ENCODE peak calls at places on chromosomes 4 and X, in six cellular contexts. One of them, this sample, is unnamed.

GRCh38 chrX:72029473-72030411 is 102.0 kb downstream of the RTL5 start:
- DNase-seq in neural crest cell: no peak
- DNase-seq in ovary: no peak
- DNase-seq in type B pancreatic cell: peak
- DNase-seq in fibroblast of mammary gland: peak
- DNase-seq in HCT116: no peak
- DNase-seq in this sample: peak

GRCh38 chr4:148344382-148344781 is 97.8 kb downstream of the NR3C2 start:
- DNase-seq in HCT116: no peak
- DNase-seq in ovary: no peak
- DNase-seq in type B pancreatic cell: no peak
- DNase-seq in fibroblast of mammary gland: no peak
- DNase-seq in neural crest cell: no peak
- DNase-seq in this sample: no peak

GRCh38 chr4:80073362-80074008 is 456 bp upstream of the ANTXR2 start:
- DNase-seq in ovary: no peak
- DNase-seq in HCT116: no peak
- DNase-seq in fibroblast of mammary gland: no peak
- DNase-seq in neural crest cell: no peak
- DNase-seq in type B pancreatic cell: no peak
- DNase-seq in this sample: no peak

GRCh38 chrX:22634081-22634480 is 361.4 kb downstream of the CBLL2 start:
- DNase-seq in HCT116: no peak
- DNase-seq in ovary: no peak
- DNase-seq in type B pancreatic cell: no peak
- DNase-seq in fibroblast of mammary gland: peak
- DNase-seq in neural crest cell: no peak
- DNase-seq in this sample: no peak

GRCh38 chr4:92501456-92501855 is 197.7 kb downstream of the GRID2 start:
- DNase-seq in neural crest cell: no peak
- DNase-seq in HCT116: no peak
- DNase-seq in fibroblast of mammary gland: no peak
- DNase-seq in ovary: no peak
- DNase-seq in type B pancreatic cell: no peak
- DNase-seq in this sample: no peak

GRCh38 chr4:95552942-95553550 is 4.3 kb upstream of the UNC5C start:
- DNase-seq in HCT116: no peak
- DNase-seq in type B pancreatic cell: no peak
- DNase-seq in neural crest cell: no peak
- DNase-seq in ovary: no peak
- DNase-seq in fibroblast of mammary gland: no peak
- DNase-seq in this sample: no peak

GRCh38 chr4:170672571-170672970 is 582.8 kb upstream of the AADAT start:
- DNase-seq in HCT116: no peak
- DNase-seq in neural crest cell: no peak
- DNase-seq in ovary: no peak
- DNase-seq in type B pancreatic cell: no peak
- DNase-seq in fibroblast of mammary gland: peak
- DNase-seq in this sample: no peak

GRCh38 chrX:99857455-99857854 is 552.6 kb downstream of the PCDH19 start:
- DNase-seq in HCT116: no peak
- DNase-seq in ovary: no peak
- DNase-seq in neural crest cell: no peak
- DNase-seq in fibroblast of mammary gland: no peak
- DNase-seq in type B pancreatic cell: no peak
- DNase-seq in this sample: no peak

GRCh38 chrX:31440546-31440945 is 368.7 kb upstream of the FTHL17 start:
- DNase-seq in HCT116: no peak
- DNase-seq in neural crest cell: no peak
- DNase-seq in fibroblast of mammary gland: no peak
- DNase-seq in ovary: no peak
- DNase-seq in type B pancreatic cell: no peak
- DNase-seq in this sample: no peak

GRCh38 chrX:332916-333610 is 14.5 kb upstream of the GTPBP6 start:
- DNase-seq in HCT116: no peak
- DNase-seq in neural crest cell: no peak
- DNase-seq in ovary: no peak
- DNase-seq in fibroblast of mammary gland: no peak
- DNase-seq in type B pancreatic cell: no peak
- DNase-seq in this sample: no peak

GRCh38 chr4:7618361-7618760 is 183.6 kb upstream of the PSAPL1 start:
- DNase-seq in neural crest cell: no peak
- DNase-seq in ovary: no peak
- DNase-seq in type B pancreatic cell: no peak
- DNase-seq in fibroblast of mammary gland: no peak
- DNase-seq in HCT116: no peak
- DNase-seq in this sample: no peak

GRCh38 chr4:152389359-152389758 is 146.5 kb downstream of the FBXW7 start:
- DNase-seq in type B pancreatic cell: no peak
- DNase-seq in fibroblast of mammary gland: no peak
- DNase-seq in HCT116: no peak
- DNase-seq in ovary: no peak
- DNase-seq in neural crest cell: no peak
- DNase-seq in this sample: no peak

GRCh38 chr4:152382057-152382785 is 153.7 kb downstream of the FBXW7 start:
- DNase-seq in ovary: no peak
- DNase-seq in HCT116: no peak
- DNase-seq in neural crest cell: no peak
- DNase-seq in fibroblast of mammary gland: peak
- DNase-seq in type B pancreatic cell: no peak
- DNase-seq in this sample: no peak

GRCh38 chr4:152390216-152390615 is 145.7 kb downstream of the FBXW7 start:
- DNase-seq in type B pancreatic cell: no peak
- DNase-seq in fibroblast of mammary gland: no peak
- DNase-seq in neural crest cell: no peak
- DNase-seq in HCT116: no peak
- DNase-seq in ovary: no peak
- DNase-seq in this sample: no peak

GRCh38 chr4:152380919-152381318 is 155.0 kb downstream of the FBXW7 start:
- DNase-seq in HCT116: no peak
- DNase-seq in fibroblast of mammary gland: no peak
- DNase-seq in type B pancreatic cell: no peak
- DNase-seq in ovary: no peak
- DNase-seq in neural crest cell: no peak
- DNase-seq in this sample: no peak

DNA sequence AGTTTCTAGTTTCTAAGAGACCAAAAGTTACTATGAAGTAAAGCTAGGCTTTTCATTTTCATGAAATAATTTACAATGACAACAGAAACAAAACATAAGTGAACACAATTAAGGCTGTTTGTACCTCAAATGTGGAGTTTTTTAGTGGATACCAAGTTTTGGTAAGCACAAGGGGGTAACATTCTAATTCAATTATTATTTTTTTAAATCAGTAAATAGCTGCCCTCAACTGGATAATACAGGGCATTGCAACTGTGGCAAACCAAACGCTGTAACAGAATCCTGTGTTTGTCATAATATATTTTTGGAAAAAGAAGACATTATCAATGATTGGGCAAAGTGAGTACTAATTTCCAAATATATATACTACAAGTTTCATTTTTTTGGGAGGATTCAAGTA is 150.3 kb downstream of the FBXW7 start:
- DNase-seq in fibroblast of mammary gland: peak
- DNase-seq in neural crest cell: no peak
- DNase-seq in ovary: no peak
- DNase-seq in type B pancreatic cell: no peak
- DNase-seq in HCT116: no peak
- DNase-seq in this sample: no peak
- TF ChIP-seq CTCF in fibroblast of mammary gland: peak
- TF ChIP-seq CTCF in neural crest cell: peak
- TF ChIP-seq CTCF in ovary: peak
- TF ChIP-seq CTCF in type B pancreatic cell: peak
- TF ChIP-seq CTCF in HCT116: peak
- TF ChIP-seq CTCF in this sample: no peak

DNA sequence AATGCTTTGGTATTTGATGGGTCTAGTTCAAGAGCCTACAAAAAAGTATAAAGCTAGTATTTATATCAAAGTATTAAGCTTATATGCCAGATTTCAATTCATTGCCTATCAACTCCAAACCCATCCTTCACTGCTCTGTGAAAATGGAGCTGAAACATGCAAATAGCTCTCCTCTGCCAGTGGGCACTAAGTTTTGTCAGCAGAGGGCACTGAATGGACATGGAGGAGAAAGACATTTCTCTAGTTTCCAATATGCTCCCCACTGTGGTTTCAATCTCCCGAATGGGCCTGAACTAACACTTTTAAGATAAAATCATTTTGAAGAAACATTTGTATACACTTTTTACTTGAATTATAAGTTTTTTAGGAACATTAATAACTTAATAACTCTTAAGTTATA is 12.4 kb downstream of the PPID start:
- DNase-seq in ovary: no peak
- DNase-seq in HCT116: no peak
- DNase-seq in neural crest cell: no peak
- DNase-seq in type B pancreatic cell: no peak
- DNase-seq in fibroblast of mammary gland: peak
- DNase-seq in this sample: no peak
- TF ChIP-seq CTCF in ovary: no peak
- TF ChIP-seq CTCF in HCT116: no peak
- TF ChIP-seq CTCF in neural crest cell: no peak
- TF ChIP-seq CTCF in type B pancreatic cell: peak
- TF ChIP-seq CTCF in fibroblast of mammary gland: peak
- TF ChIP-seq CTCF in this sample: no peak

DNA sequence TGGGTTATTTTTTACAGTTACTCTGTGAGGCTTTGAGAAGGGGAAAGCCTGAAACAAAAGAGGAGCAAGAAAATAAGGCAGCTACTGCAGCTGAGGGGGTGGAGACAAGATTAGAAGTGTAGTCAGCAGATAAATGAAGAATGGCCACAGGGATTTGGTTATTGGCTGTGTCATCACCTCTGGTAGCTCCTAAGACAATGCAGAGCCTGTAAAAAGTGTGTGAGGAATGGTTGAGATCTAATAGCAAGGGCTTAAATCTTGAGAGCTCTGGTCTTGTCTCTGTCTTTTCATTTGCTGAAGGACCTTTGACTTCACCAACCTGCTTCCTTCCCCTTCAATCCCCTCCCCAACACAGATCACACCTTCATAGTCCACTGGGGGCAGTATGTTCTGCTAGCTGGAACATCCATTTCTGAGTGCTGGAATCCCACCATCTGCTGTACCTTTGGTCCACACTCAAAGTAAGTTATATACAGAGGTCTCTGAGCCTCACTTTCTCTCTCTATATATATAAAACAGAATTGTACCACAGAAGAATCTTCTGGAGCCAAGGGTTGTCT is 213.7 kb upstream of the ZIC3 start:
- DNase-seq in HCT116: no peak
- DNase-seq in neural crest cell: no peak
- DNase-seq in ovary: no peak
- DNase-seq in fibroblast of mammary gland: no peak
- DNase-seq in type B pancreatic cell: no peak
- DNase-seq in this sample: no peak
- TF ChIP-seq CTCF in HCT116: no peak
- TF ChIP-seq CTCF in neural crest cell: no peak
- TF ChIP-seq CTCF in ovary: no peak
- TF ChIP-seq CTCF in fibroblast of mammary gland: no peak
- TF ChIP-seq CTCF in type B pancreatic cell: peak
- TF ChIP-seq CTCF in this sample: no peak

GRCh38 chr4:39446842-39447573 is 11.7 kb downstream of the RPL9 start:
- DNase-seq in HCT116: no peak
- DNase-seq in ovary: peak
- DNase-seq in type B pancreatic cell: no peak
- DNase-seq in fibroblast of mammary gland: peak
- DNase-seq in neural crest cell: no peak
- DNase-seq in this sample: peak
- TF ChIP-seq CTCF in HCT116: no peak
- TF ChIP-seq CTCF in ovary: peak
- TF ChIP-seq CTCF in type B pancreatic cell: no peak
- TF ChIP-seq CTCF in fibroblast of mammary gland: peak
- TF ChIP-seq CTCF in neural crest cell: no peak
- TF ChIP-seq CTCF in this sample: peak

GRCh38 chr4:3234171-3235029 is 14.6 kb upstream of the MSANTD1 start:
- DNase-seq in neural crest cell: no peak
- DNase-seq in ovary: no peak
- DNase-seq in fibroblast of mammary gland: no peak
- DNase-seq in HCT116: no peak
- DNase-seq in type B pancreatic cell: no peak
- DNase-seq in this sample: no peak

GRCh38 chr4:3231431-3231980 is 17.5 kb upstream of the MSANTD1 start:
- DNase-seq in type B pancreatic cell: no peak
- DNase-seq in fibroblast of mammary gland: no peak
- DNase-seq in ovary: no peak
- DNase-seq in neural crest cell: no peak
- DNase-seq in HCT116: no peak
- DNase-seq in this sample: no peak

GRCh38 chr4:3232001-3232400 is 17.0 kb upstream of the MSANTD1 start:
- DNase-seq in fibroblast of mammary gland: no peak
- DNase-seq in HCT116: no peak
- DNase-seq in neural crest cell: no peak
- DNase-seq in type B pancreatic cell: no peak
- DNase-seq in ovary: no peak
- DNase-seq in this sample: no peak

GRCh38 chr4:3233391-3234071 is 15.4 kb upstream of the MSANTD1 start:
- DNase-seq in ovary: no peak
- DNase-seq in type B pancreatic cell: no peak
- DNase-seq in HCT116: no peak
- DNase-seq in neural crest cell: no peak
- DNase-seq in fibroblast of mammary gland: peak
- DNase-seq in this sample: no peak

DNA sequence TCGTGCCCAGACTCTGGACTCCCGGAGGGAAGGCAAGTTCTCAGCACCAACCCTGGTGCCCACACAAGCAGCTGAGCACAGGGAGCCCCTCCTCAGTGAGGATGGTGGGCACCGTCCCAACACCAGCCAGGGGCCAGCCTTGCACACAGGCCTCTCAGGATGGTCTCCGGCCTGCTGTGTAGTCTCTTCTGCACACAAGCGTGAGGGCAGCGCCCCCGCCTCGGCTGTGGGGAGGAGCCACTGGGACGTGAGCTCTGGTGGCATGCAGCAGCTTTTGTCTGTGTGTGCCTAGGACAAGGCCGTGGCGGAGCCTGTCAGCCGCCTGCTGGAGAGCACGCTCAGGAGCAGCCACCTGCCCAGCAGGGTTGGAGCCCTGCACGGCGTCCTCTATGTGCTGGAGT is 16.1 kb upstream of the MSANTD1 start:
- DNase-seq in ovary: no peak
- DNase-seq in type B pancreatic cell: no peak
- DNase-seq in neural crest cell: no peak
- DNase-seq in fibroblast of mammary gland: no peak
- DNase-seq in HCT116: no peak
- DNase-seq in this sample: no peak
- TF ChIP-seq CTCF in ovary: no peak
- TF ChIP-seq CTCF in type B pancreatic cell: no peak
- TF ChIP-seq CTCF in neural crest cell: no peak
- TF ChIP-seq CTCF in fibroblast of mammary gland: no peak
- TF ChIP-seq CTCF in HCT116: no peak
- TF ChIP-seq CTCF in this sample: no peak

This sample was measured in colonic mucosa.